ENCODE peak calls at places on chromosomes 4 and X, in seven cellular contexts. Y is MM.1S; R is activated CD4-positive, alpha-beta T cell treated with anti-CD3 and anti-CD28 coated beads, Interleukin-2, amount 50 U/mL, for 48 hours; S is stimulated activated CD4-positive, alpha-beta T cell treated with anti-CD3 and anti-CD28 coated beads, Interleukin-4, amount 100 ng/mL, for 4 hours; Q is activated T-helper 1 cell treated with anti-CD3 and anti-CD28 coated beads, Interleukin-12 subunit alpha, Interleukin-12 subunit beta, Interleukin-2, Interleukin-4 antibody, amounts not matched to agents 30 ng/mL and 10 ng/mL and 1 ng/mL, durations not matched to agents 14 hours and 24 hours and 36 hours; D is GM04504; U is LNCaP clone FGC. C is an unnamed sample.

GRCh38 chrX:47191331-47191730 is 2.3 kb upstream of the UBA1 start:
- DNase-seq in Y (peak), S (peak), U (no peak), R (peak), D (no peak), Q (peak), C (peak)

GRCh38 chr4:76694056-76694455 is 203.9 kb downstream of the SOWAHB start:
- DNase-seq in U (no peak), R (no peak), Y (no peak), D (no peak), Q (no peak), S (no peak), C (no peak)

GRCh38 chrX:874061-874460 is 243.5 kb downstream of the SHOX start:
- DNase-seq in R (no peak), D (no peak), S (no peak), Y (no peak), Q (no peak), U (no peak), C (no peak)

GRCh38 chrX:16946971-16947562 is 609 bp downstream of the REPS2 start:
- DNase-seq in U (no peak), Y (no peak), D (no peak), S (no peak), R (peak), Q (no peak), C (peak)

GRCh38 chrX:139156356-139156755 is 374.2 kb upstream of the F9 start:
- DNase-seq in U (no peak), R (no peak), Q (no peak), D (no peak), Y (no peak), S (no peak), C (no peak)

GRCh38 chrX:66163849-66164401 is at the start of gene HEPH:
- DNase-seq in R (no peak), S (no peak), Y (no peak), Q (no peak), D (peak), U (no peak), C (no peak)

GRCh38 chrX:40085086-40085551 is 12.6 kb downstream of the BCOR start:
- DNase-seq in R (no peak), S (no peak), Q (no peak), Y (no peak), U (peak), D (peak), C (no peak)

GRCh38 chrX:100748133-100748532 is 16.2 kb upstream of the SYTL4 start:
- DNase-seq in S (no peak), R (no peak), Y (no peak), D (no peak), U (no peak), Q (no peak), C (no peak)

GRCh38 chrX:15416133-15416993 is 32.1 kb upstream of the VEGFD start:
- DNase-seq in D (no peak), U (no peak), R (no peak), S (no peak), Q (no peak), Y (no peak), C (no peak)

GRCh38 chr4:2341261-2341841 is 77.1 kb downstream of the ZFYVE28 start:
- DNase-seq in S (no peak), D (no peak), Q (no peak), Y (no peak), U (no peak), R (peak), C (no peak)

GRCh38 chr4:152112887-152113286 is 352.1 kb upstream of the GATB start:
- DNase-seq in Q (no peak), U (no peak), S (no peak), Y (peak), D (no peak), R (no peak), C (no peak)

GRCh38 chr4:89754531-89754930 is 82.4 kb downstream of the SNCA start:
- DNase-seq in Y (no peak), Q (no peak), D (no peak), U (no peak), S (no peak), R (no peak), C (no peak)

GRCh38 chrX:13938053-13938765 is 91.5 kb downstream of the GEMIN8 start:
- DNase-seq in Q (no peak), U (no peak), S (no peak), D (no peak), R (peak), Y (peak), C (no peak)

GRCh38 chrX:121114691-121115090 is 67.3 kb downstream of the GLUD2 start:
- DNase-seq in R (no peak), S (no peak), U (no peak), Q (no peak), Y (no peak), D (no peak), C (no peak)

C was measured in stimulated activated naive B cell treated with anti-CD40 and anti-IgM and Interleukin-4, amounts not matched to agents 10 μg/mL and 1 μg/mL and 100 μg/mL, for 72 hours.